ENCODE peak calls at places on chromosomes 11 and 22, in four cellular contexts. One of them, this sample, is unnamed.

GRCh38 chr11:40187092-40187403 is 1272.4 kb downstream of the LRRC4C start:
- DNase-seq in posterior cingulate gyrus: no peak
- DNase-seq in retina: no peak
- DNase-seq in brain pericyte: no peak
- DNase-seq in this sample: no peak

GRCh38 chr11:31102875-31103274 is 266.7 kb downstream of the DCDC1 start:
- DNase-seq in brain pericyte: no peak
- DNase-seq in posterior cingulate gyrus: no peak
- DNase-seq in retina: no peak
- DNase-seq in this sample: no peak

GRCh38 chr11:116582621-116583020 is 190.2 kb downstream of the BUD13 start:
- DNase-seq in posterior cingulate gyrus: no peak
- DNase-seq in retina: no peak
- DNase-seq in brain pericyte: no peak
- DNase-seq in this sample: no peak

GRCh38 chr22:18070556-18071306 is 7.1 kb upstream of the PEX26 start:
- DNase-seq in brain pericyte: no peak
- DNase-seq in posterior cingulate gyrus: no peak
- DNase-seq in retina: no peak
- DNase-seq in this sample: no peak

GRCh38 chr11:75349540-75350116 is 1.8 kb downstream of the ARRB1 start:
- DNase-seq in retina: no peak
- DNase-seq in posterior cingulate gyrus: no peak
- DNase-seq in brain pericyte: no peak
- DNase-seq in this sample: peak

GRCh38 chr11:30549565-30549964 is 36.6 kb downstream of the MPPED2 start:
- DNase-seq in brain pericyte: no peak
- DNase-seq in retina: no peak
- DNase-seq in posterior cingulate gyrus: no peak
- DNase-seq in this sample: no peak

GRCh38 chr22:41401781-41402648 is 20.3 kb downstream of the TEF start:
- DNase-seq in retina: no peak
- DNase-seq in brain pericyte: peak
- DNase-seq in posterior cingulate gyrus: peak
- DNase-seq in this sample: peak

GRCh38 chr11:29943347-29943746 is 73.5 kb downstream of the KCNA4 start:
- DNase-seq in retina: no peak
- DNase-seq in brain pericyte: no peak
- DNase-seq in posterior cingulate gyrus: no peak
- DNase-seq in this sample: no peak

GRCh38 chr22:23764931-23765881 is 2.4 kb downstream of the C22orf15 start:
- DNase-seq in retina: no peak
- DNase-seq in posterior cingulate gyrus: no peak
- DNase-seq in brain pericyte: no peak
- DNase-seq in this sample: no peak

GRCh38 chr22:17159504-17159951 is 451 bp upstream of the HDHD5 start:
- DNase-seq in retina: no peak
- DNase-seq in brain pericyte: peak
- DNase-seq in posterior cingulate gyrus: peak
- DNase-seq in this sample: no peak

GRCh38 chr22:49964493-49965290 is 4.1 kb downstream of the PIM3 start:
- DNase-seq in posterior cingulate gyrus: peak
- DNase-seq in brain pericyte: no peak
- DNase-seq in retina: no peak
- DNase-seq in this sample: no peak

GRCh38 chr11:49208006-49208721 is at the start of gene FOLH1:
- DNase-seq in retina: peak
- DNase-seq in brain pericyte: no peak
- DNase-seq in posterior cingulate gyrus: no peak
- DNase-seq in this sample: no peak

GRCh38 chr11:36306888-36307287 is 10.8 kb downstream of the PRR5L start:
- DNase-seq in posterior cingulate gyrus: no peak
- DNase-seq in brain pericyte: no peak
- DNase-seq in retina: no peak
- DNase-seq in this sample: no peak

GRCh38 chr11:7657306-7658025 is 15.8 kb downstream of the CYB5R2 start:
- DNase-seq in brain pericyte: no peak
- DNase-seq in posterior cingulate gyrus: peak
- DNase-seq in retina: peak
- DNase-seq in this sample: peak

GRCh38 chr11:27204527-27204926 is 158.5 kb downstream of the CCDC34 start:
- DNase-seq in brain pericyte: no peak
- DNase-seq in posterior cingulate gyrus: no peak
- DNase-seq in retina: no peak
- DNase-seq in this sample: no peak

GRCh38 chr11:115237578-115237977 is 266.6 kb downstream of the CADM1 start:
- DNase-seq in retina: no peak
- DNase-seq in brain pericyte: no peak
- DNase-seq in posterior cingulate gyrus: no peak
- DNase-seq in this sample: no peak

GRCh38 chr11:73999581-74000306 is 9.1 kb downstream of the UCP3 start:
- DNase-seq in posterior cingulate gyrus: no peak
- DNase-seq in retina: no peak
- DNase-seq in brain pericyte: no peak
- DNase-seq in this sample: no peak

GRCh38 chr22:27124336-27125023 is 467.1 kb downstream of the MIAT start:
- DNase-seq in retina: no peak
- DNase-seq in brain pericyte: no peak
- DNase-seq in posterior cingulate gyrus: no peak
- DNase-seq in this sample: no peak

GRCh38 chr11:126214446-126215240 is 3.1 kb downstream of the FAM118B start:
- DNase-seq in retina: no peak
- DNase-seq in brain pericyte: no peak
- DNase-seq in posterior cingulate gyrus: no peak
- DNase-seq in this sample: no peak

GRCh38 chr11:125394306-125394705 is 101.8 kb downstream of the FEZ1 start:
- DNase-seq in retina: no peak
- DNase-seq in brain pericyte: no peak
- DNase-seq in posterior cingulate gyrus: no peak
- DNase-seq in this sample: no peak

GRCh38 chr11:8779107-8779506 is 96.5 kb downstream of the RPL27A start:
- DNase-seq in retina: no peak
- DNase-seq in posterior cingulate gyrus: no peak
- DNase-seq in brain pericyte: no peak
- DNase-seq in this sample: no peak

GRCh38 chr11:61524963-61525587 is 16.5 kb downstream of the LRRC10B start:
- DNase-seq in retina: no peak
- DNase-seq in posterior cingulate gyrus: no peak
- DNase-seq in brain pericyte: no peak
- DNase-seq in this sample: no peak

GRCh38 chr11:59197990-59198389 is 14.7 kb downstream of the MPEG1 start:
- DNase-seq in retina: peak
- DNase-seq in brain pericyte: peak
- DNase-seq in posterior cingulate gyrus: peak
- DNase-seq in this sample: peak

GRCh38 chr11:44681698-44682097 is 45.1 kb upstream of the TSPAN18 start:
- DNase-seq in retina: no peak
- DNase-seq in posterior cingulate gyrus: no peak
- DNase-seq in brain pericyte: no peak
- DNase-seq in this sample: no peak

GRCh38 chr22:46010951-46011626 is 34.1 kb upstream of the WNT7B start:
- DNase-seq in retina: no peak
- DNase-seq in brain pericyte: no peak
- DNase-seq in posterior cingulate gyrus: peak
- DNase-seq in this sample: peak

GRCh38 chr11:32751381-32751780 is 43.1 kb downstream of the CCDC73 start:
- DNase-seq in posterior cingulate gyrus: no peak
- DNase-seq in retina: no peak
- DNase-seq in brain pericyte: no peak
- DNase-seq in this sample: no peak

GRCh38 chr11:9138133-9138453 is 46.7 kb upstream of the SCUBE2 start:
- DNase-seq in posterior cingulate gyrus: no peak
- DNase-seq in retina: no peak
- DNase-seq in brain pericyte: no peak
- DNase-seq in this sample: no peak

GRCh38 chr11:110519816-110520215 is 90.1 kb downstream of the FDX1 start:
- DNase-seq in posterior cingulate gyrus: no peak
- DNase-seq in brain pericyte: no peak
- DNase-seq in retina: no peak
- DNase-seq in this sample: no peak

GRCh38 chr11:73752216-73752867 is 8.5 kb downstream of the RAB6A start:
- DNase-seq in brain pericyte: no peak
- DNase-seq in posterior cingulate gyrus: no peak
- DNase-seq in retina: no peak
- DNase-seq in this sample: no peak

GRCh38 chr11:134367781-134368180 is 36.0 kb downstream of the GLB1L2 start:
- DNase-seq in brain pericyte: no peak
- DNase-seq in retina: no peak
- DNase-seq in posterior cingulate gyrus: no peak
- DNase-seq in this sample: no peak

GRCh38 chr11:1728931-1729691 is 21.3 kb downstream of the IFITM10 start:
- DNase-seq in retina: no peak
- DNase-seq in posterior cingulate gyrus: no peak
- DNase-seq in brain pericyte: no peak
- DNase-seq in this sample: no peak

GRCh38 chr22:31768422-31769059 is 14.7 kb downstream of the DEPDC5 start:
- DNase-seq in posterior cingulate gyrus: no peak
- DNase-seq in brain pericyte: no peak
- DNase-seq in retina: no peak
- DNase-seq in this sample: no peak

GRCh38 chr11:10866893-10867331 is 9.1 kb upstream of the ZBED5 start:
- DNase-seq in posterior cingulate gyrus: no peak
- DNase-seq in brain pericyte: no peak
- DNase-seq in retina: no peak
- DNase-seq in this sample: no peak

GRCh38 chr11:2376751-2377451 is at the start of gene CD81:
- DNase-seq in posterior cingulate gyrus: peak
- DNase-seq in retina: peak
- DNase-seq in brain pericyte: no peak
- DNase-seq in this sample: peak

GRCh38 chr11:102427068-102427467 is 25.5 kb downstream of the TMEM123 start:
- DNase-seq in brain pericyte: no peak
- DNase-seq in retina: no peak
- DNase-seq in posterior cingulate gyrus: no peak
- DNase-seq in this sample: no peak

GRCh38 chr11:11856638-11857037 is 14.9 kb downstream of the USP47 start:
- DNase-seq in brain pericyte: no peak
- DNase-seq in posterior cingulate gyrus: no peak
- DNase-seq in retina: no peak
- DNase-seq in this sample: no peak

GRCh38 chr11:44256673-44257291 is 53.2 kb downstream of the ALX4 start:
- DNase-seq in brain pericyte: no peak
- DNase-seq in posterior cingulate gyrus: no peak
- DNase-seq in retina: no peak
- DNase-seq in this sample: peak

GRCh38 chr11:89452780-89453179 is 38.4 kb downstream of the NOX4 start:
- DNase-seq in brain pericyte: no peak
- DNase-seq in posterior cingulate gyrus: no peak
- DNase-seq in retina: no peak
- DNase-seq in this sample: no peak

GRCh38 chr11:2481253-2481652 is 36.4 kb downstream of the KCNQ1 start:
- DNase-seq in posterior cingulate gyrus: no peak
- DNase-seq in retina: no peak
- DNase-seq in brain pericyte: no peak
- DNase-seq in this sample: no peak

GRCh38 chr11:126544311-126545056 is 189.0 kb downstream of the ST3GAL4 start:
- DNase-seq in retina: peak
- DNase-seq in brain pericyte: no peak
- DNase-seq in posterior cingulate gyrus: no peak
- DNase-seq in this sample: peak